ENCODE peak calls at places on chromosomes 12 and 14, in five cellular contexts. A, Y, X, G and Z are unnamed samples.

GRCh38 chr14:77039285-77040058 is 11.0 kb upstream of the IRF2BPL start:
- DNase-seq in A (no peak), Y (no peak), X (peak; percentile 83), G (no peak), Z (no peak)

GRCh38 chr12:18899162-18899561 is 161.2 kb downstream of the CAPZA3 start:
- DNase-seq in A (no peak), Y (no peak), X (no peak), G (no peak), Z (no peak)

GRCh38 chr12:32230607-32230982 is 123.9 kb downstream of the BICD1 start:
- DNase-seq in A (peak; percentile 24), Y (no peak), X (no peak), G (no peak), Z (peak; percentile 34)

GRCh38 chr12:116116650-116117424 is 160.7 kb downstream of the MED13L start:
- DNase-seq in A (no peak), Y (no peak), X (no peak), G (no peak), Z (no peak)

GRCh38 chr12:52524898-52525591 is 4.9 kb upstream of the KRT5 start:
- DNase-seq in A (no peak), Y (no peak), X (no peak), G (no peak), Z (no peak)

GRCh38 chr12:80777587-80777986 is 60.9 kb downstream of the MYF5 start:
- DNase-seq in A (no peak), Y (peak; percentile 39), X (no peak), G (no peak), Z (no peak)

GRCh38 chr12:84697141-84697540 is 215.5 kb downstream of the SLC6A15 start:
- DNase-seq in A (no peak), Y (no peak), X (no peak), G (no peak), Z (no peak)

GRCh38 chr14:90569201-90569600 is 172.4 kb downstream of the CALM1 start:
- DNase-seq in A (no peak), Y (no peak), X (no peak), G (no peak), Z (no peak)

GRCh38 chr12:120240495-120240833 is 25.1 kb downstream of the PXN start:
- DNase-seq in A (no peak), Y (no peak), X (peak; percentile 54), G (no peak), Z (no peak)

GRCh38 chr12:25469368-25469767 is 83.7 kb downstream of the LMNTD1 start:
- DNase-seq in A (no peak), Y (no peak), X (no peak), G (no peak), Z (no peak)

GRCh38 chr14:39704581-39704980 is 272.3 kb upstream of the FBXO33 start:
- DNase-seq in A (no peak), Y (no peak), X (no peak), G (no peak), Z (no peak)

GRCh38 chr12:66188584-66189475 is at the start of gene IRAK3:
- DNase-seq in A (no peak), Y (no peak), X (peak; percentile 66), G (no peak), Z (no peak)

GRCh38 chr14:90453401-90453951 is 56.6 kb downstream of the CALM1 start:
- DNase-seq in A (no peak), Y (peak; percentile 55), X (peak; percentile 66), G (no peak), Z (no peak)

GRCh38 chr12:74563927-74564326 is 26.3 kb downstream of the ATXN7L3B start:
- DNase-seq in A (no peak), Y (no peak), X (no peak), G (no peak), Z (no peak)

GRCh38 chr14:24204163-24205146 is 1.0 kb upstream of the TSSK4 start:
- DNase-seq in A (no peak), Y (no peak), X (no peak), G (no peak), Z (no peak)

GRCh38 chr14:73723799-73724621 is 9.8 kb upstream of the PNMA1 start:
- DNase-seq in A (peak; percentile 9), Y (peak; percentile 64), X (peak; percentile 99), G (peak; percentile 71), Z (no peak)

GRCh38 chr12:131831021-131831571 is 2.9 kb downstream of the MMP17 start:
- DNase-seq in A (no peak), Y (no peak), X (peak; percentile 28), G (no peak), Z (no peak)

GRCh38 chr12:3885179-3886094 is 12.2 kb upstream of the PARP11 start:
- DNase-seq in A (no peak), Y (no peak), X (peak; percentile 76), G (peak; percentile 12), Z (no peak)

GRCh38 chr12:70487440-70487839 is 121.3 kb downstream of the KCNMB4 start:
- DNase-seq in A (no peak), Y (no peak), X (no peak), G (no peak), Z (no peak)

GRCh38 chr12:62379026-62379722 is 87.5 kb upstream of the MON2 start:
- DNase-seq in A (no peak), Y (no peak), X (peak; percentile 17), G (no peak), Z (no peak)